ENCODE peak calls at places on chromosomes 5 and 9, in five cellular contexts. A, V, W, I and M are unnamed samples.

GRCh38 chr9:132114102-132114707 is 34.5 kb upstream of the MED27 start:
- DNase-seq in A (peak; percentile 85), I (no peak), W (peak; percentile 62), V (peak; percentile 33), M (peak; percentile 66)

GRCh38 chr5:76325876-76326491 is 77.1 kb upstream of the IQGAP2 start:
- DNase-seq in A (no peak), V (peak; percentile 89), W (no peak), I (no peak), M (no peak)

GRCh38 chr5:74798977-74799911 is 32.2 kb downstream of the NSA2 start:
- DNase-seq in I (no peak), W (peak; percentile 28), A (no peak), V (no peak), M (peak; percentile 30)

GRCh38 chr5:161288071-161288470 is 258.5 kb downstream of the GABRB2 start:
- DNase-seq in I (no peak), V (no peak), A (no peak), W (no peak), M (no peak)

GRCh38 chr9:4114569-4115505 is 185.0 kb downstream of the GLIS3 start:
- DNase-seq in V (no peak), A (peak; percentile 33), I (no peak), W (peak; percentile 73), M (no peak)

GRCh38 chr9:36762958-36763357 is 190.3 kb downstream of the MELK start:
- DNase-seq in A (no peak), V (no peak), W (no peak), I (no peak), M (no peak)

GRCh38 chr9:112140936-112141335 is 34.2 kb downstream of the SUSD1 start:
- DNase-seq in W (no peak), A (no peak), V (no peak), I (no peak), M (peak; percentile 84)

GRCh38 chr5:1447772-1448361 is 2.6 kb upstream of the SLC6A3 start:
- DNase-seq in A (no peak), V (no peak), W (no peak), I (no peak), M (no peak)

GRCh38 chr5:175590471-175590881 is 67.4 kb upstream of the HRH2 start:
- DNase-seq in A (peak; percentile 24), I (no peak), V (no peak), W (peak; percentile 51), M (peak; percentile 35)

GRCh38 chr5:40226906-40227305 is 452.8 kb upstream of the PTGER4 start:
- DNase-seq in W (no peak), A (no peak), V (no peak), I (no peak), M (no peak)

GRCh38 chr5:169027456-169028118 is 273.4 kb downstream of the SLIT3 start:
- DNase-seq in I (no peak), A (no peak), W (no peak), V (no peak), M (no peak)
- TF ChIP-seq EZH2phosphoT487 in I (no peak), A (no peak), W (no peak), V (no peak), M (no peak)

DNA sequence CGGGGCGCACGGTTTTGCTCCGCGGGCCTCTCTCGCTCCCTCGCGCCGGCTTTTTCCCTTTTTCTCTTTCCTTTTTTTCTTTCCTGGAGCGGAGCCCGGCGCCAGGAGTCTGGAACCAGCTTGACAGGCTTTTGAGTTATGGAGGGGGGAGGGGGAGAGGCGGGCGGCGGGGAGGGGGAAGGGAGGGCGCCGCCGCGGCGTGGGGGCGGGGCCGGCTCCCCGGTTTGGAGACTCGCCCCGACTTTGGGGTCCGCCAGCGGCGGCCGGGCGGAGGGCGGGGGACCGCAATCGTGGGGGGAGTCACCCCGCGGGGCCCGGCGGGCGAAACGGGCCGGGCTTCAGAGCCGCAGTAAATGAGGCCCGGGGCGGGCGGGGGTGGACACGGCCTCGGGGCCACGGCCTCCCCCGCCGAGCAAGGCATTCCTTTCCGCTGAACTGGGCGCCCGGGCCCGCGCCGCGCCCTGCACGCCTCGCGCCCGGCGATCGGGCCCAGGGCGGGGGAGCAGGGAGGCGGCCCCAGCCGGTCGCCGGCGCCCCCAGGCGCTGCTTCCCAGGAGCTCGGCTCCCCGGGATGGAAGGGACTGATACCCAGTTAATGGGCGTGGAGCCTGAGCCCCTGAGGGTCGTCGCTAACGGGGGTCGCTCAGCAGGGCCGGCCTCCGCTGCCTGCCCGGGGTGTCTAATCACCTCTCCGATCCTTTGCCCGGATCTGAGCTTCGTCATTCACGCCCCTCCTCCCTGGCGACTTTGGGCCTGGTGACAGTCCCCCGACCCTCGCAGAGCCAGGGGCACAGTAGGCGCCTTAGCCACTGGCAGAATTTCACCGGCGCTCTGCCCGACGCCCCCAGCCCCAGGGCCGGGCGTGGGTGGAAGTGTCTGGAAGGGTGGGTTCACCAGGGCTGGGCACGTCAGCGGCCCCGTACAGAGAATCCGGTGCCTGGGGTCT is 138.1 kb downstream of the C9orf50 start:
- DNase-seq in I (no peak), A (peak; percentile 95), W (peak; percentile 98), V (no peak), M (peak; percentile 84)
- TF ChIP-seq EZH2 in I (no peak), A (no peak), W (no peak), V (no peak), M (no peak)

GRCh38 chr9:76926324-76926731 is 20.4 kb upstream of the PRUNE2 start:
- DNase-seq in I (no peak), V (no peak), A (no peak), W (peak; percentile 96), M (peak; percentile 73)
- TF ChIP-seq EZH2phosphoT487 in I (no peak), V (no peak), A (no peak), W (no peak), M (no peak)

DNA sequence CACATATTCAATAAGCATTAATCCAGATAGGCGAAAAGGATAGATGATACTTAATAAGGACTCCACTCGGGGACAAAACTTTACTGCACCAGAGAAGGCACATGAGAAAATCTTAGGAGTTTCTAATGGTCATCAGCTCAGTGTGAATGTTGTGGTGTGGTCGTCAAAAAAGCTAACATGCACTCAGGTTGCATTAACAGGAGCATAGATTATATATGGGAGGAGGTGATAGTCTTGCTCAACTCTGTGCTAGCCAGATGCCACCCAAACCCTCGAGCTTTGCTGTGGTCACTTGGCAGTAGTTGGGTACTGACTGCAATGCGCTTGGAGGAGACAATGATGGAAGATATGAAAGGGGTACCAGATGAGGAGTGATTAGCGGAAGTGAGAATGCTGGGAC is 8.6 kb upstream of the COL27A1 start:
- DNase-seq in A (no peak), W (no peak), I (no peak), V (no peak), M (no peak)
- TF ChIP-seq EZH2 in A (no peak), W (no peak), I (no peak), V (no peak), M (no peak)

DNA sequence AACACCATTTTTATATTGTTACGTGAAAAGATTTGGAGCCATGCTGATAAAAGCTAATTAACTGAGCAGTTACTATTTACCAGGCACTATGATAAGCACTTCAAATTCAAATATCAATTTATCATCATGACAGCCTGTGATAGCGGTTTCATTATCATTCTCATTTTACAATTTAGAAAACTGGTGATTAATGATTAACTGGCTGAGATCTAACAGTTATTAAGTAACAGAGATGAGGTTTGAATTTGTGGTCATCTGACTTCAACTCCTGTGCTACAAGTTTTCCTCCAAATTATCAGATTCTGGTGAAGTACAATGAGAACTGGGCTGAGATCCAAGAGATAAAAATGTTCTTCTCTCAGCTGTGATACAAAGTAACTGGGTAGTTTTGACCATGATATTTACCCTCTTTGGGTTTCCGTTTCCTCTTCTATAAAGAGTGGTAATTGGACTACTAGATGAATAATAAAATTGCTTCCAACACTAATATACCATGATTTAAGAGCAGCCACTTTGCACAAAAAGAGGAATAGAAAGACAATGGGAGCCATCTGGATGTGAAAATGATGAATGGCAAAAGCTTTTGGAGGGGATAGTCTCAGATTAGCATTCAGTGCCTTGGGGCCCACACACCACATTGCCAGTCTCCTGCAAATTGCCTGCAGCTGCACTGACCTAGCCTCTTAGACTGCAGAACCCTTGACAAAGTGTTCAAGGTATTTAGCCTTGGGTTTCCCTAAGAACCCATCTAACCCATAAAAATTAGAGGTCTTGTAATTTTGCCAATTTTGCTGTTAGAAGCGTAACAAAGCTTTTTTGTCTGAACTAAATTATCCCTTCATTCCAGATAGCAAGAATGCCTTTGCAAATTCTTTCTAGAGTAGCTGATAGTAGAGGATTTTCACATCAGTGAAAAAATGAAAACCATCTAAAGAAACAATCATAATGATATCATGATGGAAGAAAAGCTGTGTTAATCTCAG is 74.3 kb upstream of the CCNG1 start:
- DNase-seq in A (no peak), W (no peak), V (no peak), I (no peak), M (no peak)
- TF ChIP-seq EZH2phosphoT487 in A (no peak), W (no peak), V (no peak), I (no peak), M (no peak)

DNA sequence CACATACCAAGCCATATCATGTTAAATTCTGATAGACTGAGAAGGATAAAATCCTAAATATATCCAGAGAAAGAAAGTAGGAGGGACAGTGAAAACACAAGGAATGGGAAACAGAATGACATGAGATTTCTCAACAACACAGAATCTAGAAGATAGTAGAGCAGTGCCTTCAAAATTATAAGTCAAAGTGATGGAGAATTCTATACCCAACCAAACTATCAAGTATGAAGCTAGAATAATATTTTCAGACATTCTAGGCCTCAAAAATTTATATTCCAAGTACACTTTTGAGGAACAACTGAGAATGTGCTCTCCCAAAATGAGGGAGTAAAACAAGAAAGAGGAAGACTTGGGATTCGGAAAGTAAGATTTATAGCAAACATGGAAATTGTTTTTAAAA is 10.9 kb upstream of the TTLL11 start:
- DNase-seq in A (no peak), V (no peak), I (no peak), W (no peak), M (no peak)
- TF ChIP-seq EZH2 in A (no peak), V (no peak), I (no peak), W (no peak), M (no peak)

DNA sequence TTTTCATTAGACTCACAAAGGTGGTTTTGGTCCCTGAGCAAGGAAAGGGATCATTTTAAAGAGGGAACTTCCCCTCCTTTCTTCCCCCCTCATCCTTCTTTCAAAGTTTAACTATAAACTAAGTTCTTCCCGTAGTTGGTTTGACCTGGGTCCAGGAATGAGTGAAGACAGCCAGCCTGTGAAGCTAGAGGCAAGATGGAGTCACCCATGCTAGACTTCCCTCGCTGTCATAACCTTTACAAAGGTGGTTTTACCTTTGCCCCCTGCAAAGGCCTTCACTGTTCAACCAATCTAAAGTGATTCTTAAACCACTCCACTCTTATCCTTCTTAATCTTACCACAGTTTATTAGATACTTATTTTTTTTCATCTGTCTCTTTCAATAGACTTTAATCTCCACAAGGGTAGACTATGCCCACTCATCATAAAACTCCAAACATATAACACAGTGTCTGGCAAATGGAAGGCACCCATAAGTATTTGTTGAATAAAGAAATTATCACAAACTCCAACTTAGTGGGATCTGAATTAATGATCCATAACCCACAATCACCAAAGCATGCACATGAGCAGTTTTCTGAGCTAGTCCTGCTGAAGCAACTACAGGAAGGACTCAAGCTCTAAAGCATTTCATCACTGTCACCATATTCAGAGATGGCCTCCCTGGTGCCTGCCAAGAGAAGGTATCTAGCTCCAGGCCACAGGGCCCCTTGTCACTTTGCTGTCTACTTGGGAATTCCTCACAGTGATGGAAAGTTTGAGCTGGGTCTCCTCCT is 369.0 kb downstream of the SPOCK1 start:
- DNase-seq in W (no peak), V (no peak), I (no peak), A (no peak), M (no peak)
- TF ChIP-seq EZH2phosphoT487 in W (no peak), V (no peak), I (no peak), A (no peak), M (no peak)